ENCODE peak calls at places on chromosomes 11 and 22, in five cellular contexts. K, O, C, F and A are unnamed samples.
A peak's percentile ranks its signal among the peaks of the same experiment; 100 is the strongest.

GRCh38 chr11:117978982-117979381 is 7.2 kb upstream of the IL10RA start:
- DNase-seq in K (no peak), O (no peak), C (no peak), F (no peak), A (no peak)

GRCh38 chr11:26572770-26573402 is 823 bp upstream of the MUC15 start:
- DNase-seq in K (no peak), O (no peak), C (no peak), F (peak; percentile 51), A (no peak)

GRCh38 chr11:1442163-1442562 is 44.4 kb downstream of the MOB2 start:
- DNase-seq in K (no peak), O (no peak), C (no peak), F (no peak), A (no peak)

GRCh38 chr11:79081441-79082124 is 359.2 kb downstream of the TENM4 start:
- DNase-seq in K (no peak), O (no peak), C (no peak), F (no peak), A (no peak)

GRCh38 chr11:71490731-71491390 is 36.2 kb upstream of the KRTAP5-7 start:
- DNase-seq in K (no peak), O (peak; percentile 58), C (no peak), F (no peak), A (no peak)

GRCh38 chr11:115929618-115930129 is 425.5 kb upstream of the CADM1 start:
- DNase-seq in K (no peak), O (no peak), C (no peak), F (no peak), A (no peak)

GRCh38 chr22:31753005-31753633 is 700 bp upstream of the DEPDC5 start:
- DNase-seq in K (peak; percentile 50), O (peak; percentile 70), C (no peak), F (peak; percentile 62), A (no peak)

GRCh38 chr11:124656759-124657627 is 16.5 kb downstream of the SIAE start:
- DNase-seq in K (no peak), O (no peak), C (no peak), F (no peak), A (no peak)

GRCh38 chr11:69878144-69878883 is 59.1 kb upstream of the FGF3 start:
- DNase-seq in K (no peak), O (peak; percentile 49), C (no peak), F (peak; percentile 23), A (no peak)

GRCh38 chr11:110098645-110099044 is 5.5 kb downstream of the ZC3H12C start:
- DNase-seq in K (no peak), O (no peak), C (no peak), F (no peak), A (no peak)

GRCh38 chr11:32341676-32342613 is 93.4 kb downstream of the WT1 start:
- DNase-seq in K (no peak), O (no peak), C (no peak), F (no peak), A (no peak)

GRCh38 chr22:38981659-38982007 is 514 bp upstream of the APOBEC3B start:
- DNase-seq in K (no peak), O (no peak), C (no peak), F (no peak), A (no peak)

GRCh38 chr11:77508031-77508430 is 34.1 kb upstream of the PAK1 start:
- DNase-seq in K (no peak), O (no peak), C (no peak), F (no peak), A (no peak)

GRCh38 chr11:76644591-76644990 is 26.0 kb downstream of the LRRC32 start:
- DNase-seq in K (no peak), O (peak; percentile 36), C (no peak), F (no peak), A (no peak)

GRCh38 chr11:91219501-91219900 is 996.7 kb upstream of the CHORDC1 start:
- DNase-seq in K (no peak), O (no peak), C (no peak), F (no peak), A (no peak)

GRCh38 chr11:836274-836673 is 3.5 kb downstream of the CD151 start:
- DNase-seq in K (no peak), O (no peak), C (no peak), F (no peak), A (no peak)

GRCh38 chr11:112651345-112651744 is 309.9 kb upstream of the NCAM1 start:
- DNase-seq in K (no peak), O (no peak), C (no peak), F (no peak), A (no peak)

GRCh38 chr11:13292970-13293369 is 15.4 kb downstream of the BMAL1 start:
- DNase-seq in K (no peak), O (no peak), C (no peak), F (no peak), A (no peak)

GRCh38 chr11:73271936-73272679 is at the start of gene P2RY6:
- DNase-seq in K (peak; percentile 53), O (peak; percentile 70), C (no peak), F (peak; percentile 62), A (no peak)

GRCh38 chr22:49079743-49080500 is 747.8 kb downstream of the BRD1 start:
- DNase-seq in K (no peak), O (no peak), C (no peak), F (no peak), A (no peak)

GRCh38 chr11:12008790-12009616 is 577 bp upstream of the DKK3 start:
- DNase-seq in K (peak; percentile 68), O (peak; percentile 76), C (no peak), F (peak; percentile 48), A (no peak)

GRCh38 chr22:32932176-32932575 is 126.0 kb downstream of the SYN3 start:
- DNase-seq in K (no peak), O (no peak), C (no peak), F (no peak), A (no peak)

GRCh38 chr11:44946268-44946667 is 4.4 kb downstream of the TP53I11 start:
- DNase-seq in K (peak; percentile 87), O (peak; percentile 92), C (peak; percentile 31), F (no peak), A (no peak)

GRCh38 chr11:61578819-61579218 is 2.1 kb downstream of the SYT7 start:
- DNase-seq in K (no peak), O (no peak), C (no peak), F (no peak), A (no peak)

GRCh38 chr22:24379536-24379935 is 47.9 kb upstream of the ADORA2A start:
- DNase-seq in K (no peak), O (no peak), C (no peak), F (no peak), A (no peak)

GRCh38 chr11:77999446-77999845 is 5.0 kb upstream of the INTS4 start:
- DNase-seq in K (no peak), O (no peak), C (no peak), F (no peak), A (no peak)

GRCh38 chr22:50705219-50705691 is 32.6 kb downstream of the SHANK3 start:
- DNase-seq in K (peak; percentile 60), O (peak; percentile 74), C (no peak), F (peak; percentile 52), A (no peak)

GRCh38 chr22:30923168-30923900 is 45.2 kb downstream of the MORC2 start:
- DNase-seq in K (no peak), O (peak; percentile 45), C (no peak), F (no peak), A (no peak)

GRCh38 chr11:19519912-19520641 is 192.6 kb upstream of the NAV2 start:
- DNase-seq in K (peak; percentile 34), O (no peak), C (no peak), F (no peak), A (no peak)

GRCh38 chr11:61277186-61277972 is 17.7 kb downstream of the VWCE start:
- DNase-seq in K (no peak), O (no peak), C (no peak), F (no peak), A (no peak)

GRCh38 chr11:10236850-10237249 is 57.2 kb downstream of the SBF2 start:
- DNase-seq in K (no peak), O (no peak), C (no peak), F (no peak), A (no peak)

GRCh38 chr11:80435345-80435744 is 994.5 kb upstream of the TENM4 start:
- DNase-seq in K (no peak), O (no peak), C (no peak), F (no peak), A (no peak)

GRCh38 chr11:88508808-88509581 is 171.5 kb upstream of the CTSC start:
- DNase-seq in K (no peak), O (no peak), C (no peak), F (peak; percentile 53), A (no peak)

GRCh38 chr22:37300551-37301017 is 18.3 kb downstream of the CYTH4 start:
- DNase-seq in K (no peak), O (no peak), C (no peak), F (no peak), A (no peak)

GRCh38 chr11:95922099-95922498 is 1.8 kb downstream of the MTMR2 start:
- DNase-seq in K (no peak), O (no peak), C (no peak), F (no peak), A (no peak)

GRCh38 chr11:12244156-12244555 is 133.2 kb upstream of the PARVA start:
- DNase-seq in K (no peak), O (no peak), C (no peak), F (no peak), A (no peak)

GRCh38 chr11:60305906-60306619 is 21.0 kb upstream of the MS4A6E start:
- DNase-seq in K (no peak), O (no peak), C (no peak), F (no peak), A (no peak)

GRCh38 chr22:35894937-35895708 is 133.5 kb downstream of the RBFOX2 start:
- DNase-seq in K (peak; percentile 52), O (peak; percentile 85), C (peak; percentile 34), F (no peak), A (no peak)

GRCh38 chr11:1349074-1349931 is 39.9 kb upstream of the TOLLIP start:
- DNase-seq in K (no peak), O (peak; percentile 57), C (no peak), F (no peak), A (no peak)

GRCh38 chr11:2696461-2696860 is 3.3 kb downstream of the KCNQ1OT1 start:
- DNase-seq in K (no peak), O (no peak), C (no peak), F (no peak), A (no peak)
- H3K4me3 ChIP-seq in K (no peak overlapping the region), O (no peak overlapping the region), C (no peak overlapping the region), F (no peak overlapping the region), A (no peak overlapping the region)

GRCh38 chr11:67464411-67465189 is 4.5 kb downstream of the TMEM134 start:
- DNase-seq in K (peak; percentile 88), O (peak; percentile 95), C (peak; percentile 45), F (peak; percentile 94), A (no peak)
- TF ChIP-seq CTCF in K (no peak), O (no peak), C (no peak), F (no peak), A (no peak)

GRCh38 chr11:119378851-119379465 is 2.5 kb downstream of the USP2 start:
- DNase-seq in K (no peak), O (no peak), C (no peak), F (no peak), A (no peak)
- H3K4me3 ChIP-seq in K (peak overlapping the region; percentile 79), O (no peak overlapping the region), C (no peak overlapping the region), F (no peak overlapping the region), A (no peak overlapping the region)

GRCh38 chr11:34837246-34837856 is 78.8 kb downstream of the APIP start:
- DNase-seq in K (no peak), O (no peak), C (no peak), F (no peak), A (no peak)
- TF ChIP-seq CTCF in K (no peak), O (no peak), C (no peak), F (no peak), A (no peak)